ENCODE peak calls at places on chromosomes 1 and 21, in six cellular contexts. W, O, H, D, S and L are unnamed samples.

GRCh38 chr1:239545466-239545865 is 159.1 kb downstream of the CHRM3 start:
- DNase-seq in W (no peak), O (no peak), H (no peak), D (no peak), S (no peak), L (no peak)

GRCh38 chr1:82778612-82779011 is 977.9 kb downstream of the ADGRL2 start:
- DNase-seq in W (no peak), O (no peak), H (no peak), D (no peak), S (no peak), L (no peak)

GRCh38 chr1:192544983-192545393 is 30.6 kb upstream of the RGS1 start:
- DNase-seq in W (no peak), O (no peak), H (no peak), D (no peak), S (no peak), L (no peak)

GRCh38 chr1:43414634-43415223 is 25.0 kb downstream of the SZT2 start:
- DNase-seq in W (no peak), O (no peak), H (no peak), D (peak; percentile 67), S (no peak), L (peak; percentile 58)

GRCh38 chr1:43705982-43706597 is 1.2 kb upstream of the ST3GAL3 start:
- DNase-seq in W (no peak), O (no peak), H (no peak), D (no peak), S (no peak), L (no peak)

GRCh38 chr1:22557341-22557950 is 5.8 kb upstream of the EPHA8 start:
- DNase-seq in W (no peak), O (no peak), H (no peak), D (no peak), S (no peak), L (no peak)

GRCh38 chr1:186152945-186153309 is 222.1 kb downstream of the TPR start:
- DNase-seq in W (no peak), O (no peak), H (no peak), D (no peak), S (no peak), L (no peak)

GRCh38 chr1:193614817-193615216 is 428.4 kb upstream of the B3GALT2 start:
- DNase-seq in W (no peak), O (no peak), H (no peak), D (no peak), S (no peak), L (no peak)

GRCh38 chr21:45470087-45470515 is 65.1 kb downstream of the COL18A1 start:
- DNase-seq in W (no peak), O (no peak), H (no peak), D (no peak), S (no peak), L (no peak)

GRCh38 chr1:1891349-1892078 is 627 bp upstream of the GNB1 start:
- DNase-seq in W (peak; percentile 97), O (no peak), H (peak; percentile 89), D (peak; percentile 75), S (peak; percentile 72), L (peak; percentile 90)
- TF ChIP-seq POLR2A in W (no peak), O (no peak), H (no peak), D (no peak), S (peak; percentile 5), L (no peak)

GRCh38 chr1:35574655-35575400 is 1.7 kb downstream of the TFAP2E start:
- DNase-seq in W (no peak), O (no peak), H (no peak), D (no peak), S (no peak), L (no peak)

GRCh38 chr1:35572296-35572695 is 818 bp upstream of the TFAP2E start:
- DNase-seq in W (no peak), O (no peak), H (no peak), D (no peak), S (no peak), L (no peak)

GRCh38 chr1:35573776-35574654 is 901 bp downstream of the TFAP2E start:
- DNase-seq in W (no peak), O (no peak), H (no peak), D (no peak), S (no peak), L (no peak)

GRCh38 chr1:35571263-35571662 is 1.9 kb upstream of the TFAP2E start:
- DNase-seq in W (no peak), O (no peak), H (no peak), D (no peak), S (no peak), L (no peak)

GRCh38 chr1:35573198-35573775 is at the start of gene TFAP2E:
- DNase-seq in W (no peak), O (no peak), H (no peak), D (peak; percentile 71), S (no peak), L (no peak)
- TF ChIP-seq CTCF in W (no peak), O (no peak), H (no peak), D (no peak), S (no peak), L (no peak)

GRCh38 chr1:63327417-63328139 is 5.2 kb downstream of the FOXD3 start:
- DNase-seq in W (no peak), O (no peak), H (peak; percentile 77), D (peak; percentile 62), S (no peak), L (peak; percentile 72)
- TF ChIP-seq POLR2A in W (no peak), O (no peak), H (no peak), D (no peak), S (no peak), L (no peak)

GRCh38 chr1:66712819-66713218 is 39.4 kb upstream of the DYNLT5 start:
- DNase-seq in W (no peak), O (no peak), H (no peak), D (no peak), S (no peak), L (no peak)

GRCh38 chr1:66711420-66711819 is 40.8 kb upstream of the DYNLT5 start:
- DNase-seq in W (no peak), O (no peak), H (no peak), D (no peak), S (no peak), L (no peak)
- TF ChIP-seq CTCF in W (no peak), O (no peak), H (no peak), D (no peak), S (no peak), L (no peak)

DNA sequence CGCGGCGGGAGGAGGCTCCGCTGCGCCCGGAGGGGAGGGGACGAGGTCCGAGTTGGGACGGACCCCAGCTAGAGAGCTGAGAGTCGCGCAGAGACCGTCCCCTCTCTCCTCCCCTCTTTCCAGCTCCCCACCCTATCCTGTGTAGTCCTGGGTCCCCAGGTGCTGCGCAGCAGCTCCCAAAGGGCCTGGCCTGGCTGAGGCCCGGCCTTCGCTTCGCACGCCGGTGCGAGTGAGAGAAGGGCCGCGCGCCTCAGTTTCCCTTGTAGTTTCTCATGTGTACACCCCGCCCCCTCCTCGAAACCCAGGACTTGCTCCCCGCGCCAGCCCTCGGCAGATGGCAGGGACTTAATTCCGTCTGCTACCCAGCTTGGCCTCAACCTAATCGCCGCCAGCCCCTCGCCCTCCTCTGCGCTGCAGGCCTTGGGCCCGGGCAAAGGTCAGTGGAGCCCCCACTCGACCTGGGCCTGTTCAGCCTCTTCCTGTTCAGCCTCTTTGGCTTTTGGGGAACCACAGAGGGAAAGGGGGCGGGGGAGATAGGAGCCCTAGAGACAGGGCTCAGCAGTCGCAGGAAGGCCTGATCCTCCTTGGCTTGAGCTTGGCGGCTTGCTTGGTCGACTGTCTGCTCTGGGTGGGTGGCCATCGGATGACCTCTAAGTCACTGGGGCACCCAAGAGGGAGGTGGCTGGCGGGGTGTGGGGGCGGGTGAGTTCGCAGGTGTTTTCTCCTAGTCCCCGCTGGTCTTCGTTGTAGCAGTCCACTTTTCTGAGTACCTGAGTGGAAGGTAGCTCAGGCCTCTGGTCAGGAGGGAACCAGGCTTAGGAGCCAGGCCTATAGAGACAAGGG is 1.0 kb downstream of the ZNF687 start:
- DNase-seq in W (no peak), O (no peak), H (peak; percentile 79), D (peak; percentile 35), S (peak; percentile 59), L (peak; percentile 46)
- TF ChIP-seq POLR2A in W (no peak), O (no peak), H (no peak), D (no peak), S (no peak), L (no peak)

GRCh38 chr1:63005812-63006211 is 221.9 kb downstream of the ATG4C start:
- DNase-seq in W (no peak), O (no peak), H (no peak), D (no peak), S (no peak), L (no peak)

GRCh38 chr1:63000508-63000907 is 216.6 kb downstream of the ATG4C start:
- DNase-seq in W (no peak), O (no peak), H (no peak), D (no peak), S (no peak), L (no peak)

DNA sequence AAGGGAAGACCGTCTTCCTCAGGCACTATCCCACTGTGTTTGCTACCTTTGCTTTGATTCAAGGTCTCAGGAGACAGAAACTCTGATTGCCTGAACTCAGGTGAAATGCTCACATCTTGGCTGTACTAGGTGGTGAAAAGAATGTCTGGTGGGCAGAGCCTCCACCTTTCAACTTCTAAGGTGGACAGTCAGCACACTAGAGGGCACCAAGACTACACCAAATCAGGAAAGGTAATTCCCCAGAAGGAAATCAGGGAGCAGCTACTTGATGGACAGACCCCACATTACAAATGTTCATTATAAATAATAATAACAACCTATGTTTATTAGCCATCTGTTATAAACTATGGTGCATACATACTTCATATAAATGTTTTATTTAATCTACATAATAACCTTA is 220.9 kb downstream of the ATG4C start:
- DNase-seq in W (no peak), O (no peak), H (no peak), D (no peak), S (no peak), L (no peak)
- TF ChIP-seq CTCF in W (no peak), O (no peak), H (no peak), D (no peak), S (no peak), L (peak; percentile 15)

GRCh38 chr1:160578694-160579191 is 553 bp downstream of the CD84 start:
- DNase-seq in W (no peak), O (no peak), H (no peak), D (no peak), S (no peak), L (no peak)

GRCh38 chr1:160580208-160580812 is 1.0 kb upstream of the CD84 start:
- DNase-seq in W (no peak), O (no peak), H (no peak), D (no peak), S (no peak), L (no peak)

GRCh38 chr1:160578175-160578693 is 1.1 kb downstream of the CD84 start:
- DNase-seq in W (no peak), O (no peak), H (no peak), D (no peak), S (no peak), L (no peak)

GRCh38 chr1:160577661-160578060 is 1.6 kb downstream of the CD84 start:
- DNase-seq in W (no peak), O (no peak), H (no peak), D (no peak), S (no peak), L (no peak)

DNA sequence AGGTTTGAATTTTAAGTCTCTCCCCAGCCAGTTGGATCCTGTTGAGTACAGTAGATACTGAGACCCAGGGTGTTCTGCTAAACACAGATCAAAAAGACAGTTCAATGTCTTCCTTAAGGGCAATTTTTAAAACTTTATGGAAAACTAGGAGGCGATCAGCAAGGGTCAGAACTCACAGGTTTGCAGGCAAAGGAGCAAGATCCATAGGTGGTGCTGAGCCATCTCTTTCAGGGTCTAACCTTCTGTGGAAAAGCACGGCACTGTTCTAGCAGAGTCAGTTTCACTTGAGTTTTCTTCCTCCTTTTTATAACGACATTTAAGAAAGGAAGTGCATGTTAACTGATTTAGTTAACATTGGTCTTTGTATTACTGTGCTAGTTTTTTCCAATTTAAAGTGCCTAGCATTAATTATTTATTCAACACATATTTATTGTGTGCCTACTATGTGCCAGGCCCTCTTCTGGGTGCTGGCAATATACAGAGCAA is at the start of gene CD84:
- DNase-seq in W (no peak), O (no peak), H (no peak), D (no peak), S (no peak), L (no peak)
- TF ChIP-seq POLR2A in W (no peak), O (peak; percentile 15), H (no peak), D (no peak), S (no peak), L (peak; percentile 41)